ENCODE peak calls at places on chromosomes 1 and 21, in seven cellular contexts. I, Q, N, V, P, J and Z are unnamed samples.

GRCh38 chr21:36699026-36699545 is at the start of gene SIM2:
- DNase-seq in V (no peak), I (peak; percentile 41), J (peak; percentile 58), P (peak; percentile 64), Q (peak; percentile 81), N (no peak), Z (peak; percentile 45)

GRCh38 chr1:209815495-209815894 is 9.6 kb upstream of the IRF6 start:
- DNase-seq in Q (no peak), N (no peak), I (no peak), P (no peak), J (no peak), V (no peak), Z (no peak)

GRCh38 chr1:234150892-234151291 is 222.4 kb upstream of the COA6 start:
- DNase-seq in N (no peak), I (no peak), V (no peak), J (no peak), P (no peak), Q (no peak), Z (no peak)

GRCh38 chr1:234997201-234998173 is 131.2 kb downstream of the TOMM20 start:
- DNase-seq in J (peak; percentile 69), N (peak; percentile 88), P (peak; percentile 29), I (peak; percentile 99), Q (no peak), V (peak; percentile 100), Z (peak; percentile 100)

GRCh38 chr1:182340233-182341058 is 51.1 kb downstream of the GLUL start:
- DNase-seq in Q (no peak), J (no peak), P (no peak), N (no peak), I (peak; percentile 13), V (no peak), Z (no peak)

GRCh38 chr1:113275691-113276090 is 114.6 kb upstream of the MAGI3 start:
- DNase-seq in I (no peak), N (no peak), J (no peak), Q (peak; percentile 5), V (no peak), P (no peak), Z (no peak)

GRCh38 chr21:15486460-15487241 is 243.1 kb upstream of the USP25 start:
- DNase-seq in Q (no peak), P (no peak), J (no peak), N (no peak), I (no peak), V (no peak), Z (no peak)

GRCh38 chr1:103106426-103107321 is 1.6 kb downstream of the COL11A1 start:
- DNase-seq in J (peak; percentile 62), P (peak; percentile 72), N (peak; percentile 23), Q (peak; percentile 33), V (peak; percentile 12), I (peak; percentile 68), Z (peak; percentile 42)

GRCh38 chr1:19210772-19211549 is 895 bp upstream of the UBR4 start:
- DNase-seq in J (no peak), V (no peak), I (peak; percentile 30), Q (no peak), P (no peak), N (no peak), Z (no peak)

GRCh38 chr1:12450090-12450764 is 167.8 kb downstream of the DHRS3 start:
- DNase-seq in Q (no peak), I (no peak), J (no peak), N (no peak), P (no peak), V (peak; percentile 42), Z (no peak)

GRCh38 chr1:204932573-204932909 is 61.9 kb downstream of the NFASC start:
- DNase-seq in P (no peak), J (no peak), I (no peak), V (no peak), N (no peak), Q (no peak), Z (no peak)

GRCh38 chr1:172960454-172961208 is 90.1 kb downstream of the TNFSF18 start:
- DNase-seq in I (peak; percentile 80), N (peak; percentile 67), P (no peak), J (no peak), Q (no peak), V (no peak), Z (no peak)

GRCh38 chr1:224205438-224205840 is 22.4 kb downstream of the DEGS1 start:
- DNase-seq in I (peak; percentile 84), Q (no peak), J (peak; percentile 40), V (no peak), N (no peak), P (no peak), Z (no peak)

GRCh38 chr21:26185446-26185845 is 14.9 kb upstream of the APP start:
- DNase-seq in N (no peak), V (no peak), J (no peak), P (no peak), I (no peak), Q (no peak), Z (no peak)

GRCh38 chr1:85070972-85071492 is 22.7 kb upstream of the MCOLN3 start:
- DNase-seq in J (no peak), I (no peak), V (no peak), P (no peak), N (no peak), Q (no peak), Z (no peak)

GRCh38 chr1:109819365-109819764 is 55.6 kb upstream of the EPS8L3 start:
- DNase-seq in I (no peak), P (no peak), Q (no peak), J (no peak), V (no peak), N (no peak), Z (no peak)

GRCh38 chr21:45954271-45954670 is 27.3 kb upstream of the COL6A1 start:
- DNase-seq in I (no peak), J (peak; percentile 31), P (no peak), Q (no peak), V (no peak), N (no peak), Z (no peak)

GRCh38 chr1:243413431-243414151 is 157.8 kb downstream of the SDCCAG8 start:
- DNase-seq in N (no peak), I (no peak), V (no peak), J (no peak), P (no peak), Q (no peak), Z (no peak)

GRCh38 chr1:243233908-243234307 is 21.2 kb downstream of the CEP170 start:
- DNase-seq in V (no peak), I (peak; percentile 89), P (no peak), Q (no peak), J (no peak), N (no peak), Z (no peak)

GRCh38 chr1:234681990-234682389 is 72.0 kb upstream of the IRF2BP2 start:
- DNase-seq in I (no peak), P (no peak), J (no peak), V (no peak), N (no peak), Q (no peak), Z (no peak)

GRCh38 chr1:168148916-168149315 is 12.2 kb upstream of the GPR161 start:
- DNase-seq in Q (no peak), N (no peak), V (no peak), I (no peak), J (no peak), P (no peak), Z (no peak)

GRCh38 chr1:93804412-93804811 is 74.6 kb downstream of the DNTTIP2 start:
- DNase-seq in N (no peak), P (peak; percentile 16), Q (no peak), J (no peak), I (peak; percentile 96), V (no peak), Z (no peak)

GRCh38 chr1:100449477-100449876 is 88.5 kb upstream of the GPR88 start:
- DNase-seq in I (no peak), Q (no peak), P (no peak), N (no peak), J (no peak), V (no peak), Z (no peak)

GRCh38 chr1:93805027-93805426 is 74.0 kb downstream of the DNTTIP2 start:
- DNase-seq in N (no peak), I (peak; percentile 50), V (no peak), Q (no peak), P (no peak), J (no peak), Z (no peak)

GRCh38 chr1:64934115-64934880 is 32.1 kb downstream of the JAK1 start:
- DNase-seq in I (peak; percentile 85), J (no peak), Q (no peak), N (no peak), V (peak; percentile 31), P (peak; percentile 47), Z (no peak)

GRCh38 chr1:62687421-62687902 is 724 bp downstream of the DOCK7 start:
- DNase-seq in Q (peak; percentile 41), N (no peak), P (peak; percentile 60), J (peak; percentile 78), I (peak; percentile 45), V (no peak), Z (peak; percentile 80)

GRCh38 chr1:22053018-22053860 is 730 bp downstream of the CDC42 start:
- DNase-seq in V (peak; percentile 70), I (peak; percentile 87), N (peak; percentile 65), Q (peak; percentile 80), J (peak; percentile 88), P (peak; percentile 62), Z (peak; percentile 89)

GRCh38 chr1:202306535-202307345 is 35.0 kb downstream of the UBE2T start:
- DNase-seq in I (no peak), V (no peak), Q (no peak), P (no peak), J (no peak), N (no peak), Z (no peak)
- H3K4me1 ChIP-seq in I (no peaks in the 10 kb centered on the region), V (no peaks in the 10 kb centered on the region), Q (no peaks in the 10 kb centered on the region), P (peaks cover 4% of the 10 kb centered on the region), J (peaks cover 2% of the 10 kb centered on the region), N (no peaks in the 10 kb centered on the region), Z (no peaks in the 10 kb centered on the region)

GRCh38 chr1:213571843-213572242 is 415.9 kb upstream of the PROX1 start:
- DNase-seq in I (no peak), J (no peak), V (no peak), P (no peak), N (no peak), Q (no peak), Z (no peak)
- H3K4me1 ChIP-seq in I (no peaks in the 10 kb centered on the region), J (no peaks in the 10 kb centered on the region), V (no peaks in the 10 kb centered on the region), P (no peaks in the 10 kb centered on the region), N (peaks cover 23% of the 10 kb centered on the region), Q (peaks cover 59% of the 10 kb centered on the region), Z (no peaks in the 10 kb centered on the region)

DNA sequence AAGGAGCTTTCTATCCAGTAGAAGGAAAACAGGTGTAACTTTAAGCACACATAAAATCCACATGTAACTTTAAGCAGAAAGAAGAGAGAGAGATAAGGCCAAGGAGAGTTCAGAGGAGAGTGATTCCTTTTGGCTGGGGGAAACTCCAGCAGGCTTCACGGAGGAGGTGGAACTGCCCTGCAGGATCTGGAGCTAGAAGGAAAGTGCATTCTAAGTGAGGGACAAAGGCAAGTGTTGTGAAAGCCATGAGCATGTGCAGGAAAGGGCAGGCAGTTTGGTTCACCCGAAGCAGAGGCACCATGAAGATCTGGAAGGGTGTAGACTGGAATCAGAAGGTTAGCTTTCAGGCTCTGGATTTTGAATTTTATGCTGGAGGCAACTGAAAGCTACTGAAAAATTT is 46.3 kb downstream of the GADD45A start:
- DNase-seq in P (no peak), V (no peak), Q (no peak), I (no peak), J (no peak), N (no peak), Z (no peak)
- H3K4me1 ChIP-seq in P (peaks cover 46% of the 10 kb centered on the region), V (peaks cover 8% of the 10 kb centered on the region), Q (no peaks in the 10 kb centered on the region), I (peaks cover 24% of the 10 kb centered on the region), J (peaks cover 27% of the 10 kb centered on the region), N (peaks cover 7% of the 10 kb centered on the region), Z (peaks cover 3% of the 10 kb centered on the region)

DNA sequence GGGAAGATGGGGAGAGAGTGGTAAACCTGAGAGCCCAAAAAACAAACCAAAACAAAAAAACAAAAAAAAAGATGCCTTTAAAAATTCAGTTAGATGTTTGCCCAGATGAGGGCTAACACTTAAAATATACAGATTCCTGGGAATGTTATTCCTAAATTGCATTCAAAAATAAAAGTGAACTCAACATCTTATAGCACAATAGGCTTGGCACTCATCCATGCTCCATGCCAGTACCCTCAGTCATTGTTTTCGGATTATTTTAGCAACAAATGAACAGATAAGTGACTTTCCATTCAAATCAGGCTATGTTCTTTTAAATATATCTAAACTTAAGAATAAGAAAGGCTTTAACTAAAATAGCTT is 3.7 kb downstream of the ATP1A1 start:
- DNase-seq in J (no peak), I (no peak), V (no peak), P (peak; percentile 40), N (no peak), Q (no peak), Z (no peak)
- H3K4me1 ChIP-seq in J (peaks cover 47% of the 10 kb centered on the region), I (peaks cover 26% of the 10 kb centered on the region), V (peaks cover 82% of the 10 kb centered on the region), P (peaks cover 58% of the 10 kb centered on the region), N (peaks cover 85% of the 10 kb centered on the region), Q (peaks cover 56% of the 10 kb centered on the region), Z (peaks cover 15% of the 10 kb centered on the region)